ENCODE peak calls at places on chromosome 2, in ten cellular contexts. M is fibroblast of pulmonary artery; R is heart left ventricle; T is uterus; U is stimulated activated CD4-positive, alpha-beta T cell treated with anti-CD3 and anti-CD28 coated beads, Interleukin-1b, Interleukin-23, amount 100 ng/mL, for 24 hours; H is iris pigment epithelial cell; J is B cell; D is occipital lobe; L is ureter; Z is M059J. N is an unnamed sample.

GRCh38 chr2:218839430-218839829 is 7.8 kb upstream of the PRKAG3 start:
- DNase-seq in M (peak; percentile 88), R (no peak), D (no peak), U (no peak), J (no peak), H (peak; percentile 92), T (no peak), Z (no peak), L (no peak), N (peak; percentile 80)

GRCh38 chr2:70371753-70372152 is 69.9 kb upstream of the FAM136A start:
- DNase-seq in L (no peak), J (no peak), H (peak; percentile 84), Z (peak; percentile 85), U (no peak), R (no peak), T (no peak), D (no peak), M (peak; percentile 88), N (peak; percentile 92)

GRCh38 chr2:229297284-229297683 is 26.2 kb upstream of the PID1 start:
- DNase-seq in U (no peak), D (no peak), Z (peak; percentile 26), R (no peak), L (no peak), M (peak; percentile 62), J (no peak), T (no peak), H (no peak), N (no peak)

GRCh38 chr2:241701155-241701404 is 759 bp upstream of the ING5 start:
- DNase-seq in T (no peak), Z (no peak), J (no peak), D (no peak), L (no peak), R (no peak), U (no peak), H (peak; percentile 57), M (peak; percentile 74), N (no peak)

GRCh38 chr2:83459456-83459855 is 999.6 kb downstream of the SUCLG1 start:
- DNase-seq in J (no peak), L (no peak), T (no peak), U (no peak), M (no peak), Z (no peak), R (no peak), D (no peak), H (no peak), N (no peak)

GRCh38 chr2:221495766-221496165 is 76.3 kb downstream of the EPHA4 start:
- DNase-seq in L (no peak), M (no peak), Z (no peak), D (no peak), H (no peak), J (no peak), U (no peak), R (no peak), T (no peak), N (no peak)

GRCh38 chr2:97663626-97663961 is 250 bp downstream of the ACTR1B start:
- DNase-seq in Z (no peak), H (no peak), L (no peak), J (no peak), R (no peak), M (no peak), U (no peak), D (no peak), T (no peak), N (no peak)

GRCh38 chr2:167764772-167765341 is 482.5 kb downstream of the STK39 start:
- DNase-seq in J (no peak), H (no peak), T (no peak), Z (no peak), M (no peak), L (no peak), U (no peak), R (no peak), D (no peak), N (peak; percentile 36)

GRCh38 chr2:134917958-134918517 is 584 bp upstream of the CCNT2 start:
- DNase-seq in U (peak; percentile 68), M (no peak), L (no peak), T (no peak), J (peak; percentile 92), H (no peak), D (no peak), R (no peak), Z (peak; percentile 87), N (no peak)

N was measured in NCI-H226.